ENCODE peak calls at places on chromosomes 6 and 20, in four cellular contexts. W, J, U and F are unnamed samples.

GRCh38 chr20:57620274-57620990 is at the start of gene ZBP1:
- DNase-seq in W (peak), J (peak), U (no peak), F (peak)

GRCh38 chr20:45617591-45617990 is 11.9 kb upstream of the WFDC10A start:
- DNase-seq in W (no peak), J (no peak), U (no peak), F (no peak)

GRCh38 chr6:142444800-142445405 is 143.1 kb downstream of the ADGRG6 start:
- DNase-seq in W (no peak), J (no peak), U (peak), F (no peak)

GRCh38 chr20:25177890-25178321 is 17.6 kb upstream of the ENTPD6 start:
- DNase-seq in W (no peak), J (no peak), U (no peak), F (no peak)

GRCh38 chr6:34679552-34680255 is 16.9 kb downstream of the ILRUN start:
- DNase-seq in W (no peak), J (no peak), U (no peak), F (no peak)

GRCh38 chr20:58651823-58652605 is 931 bp downstream of the STX16 start:
- DNase-seq in W (peak), J (peak), U (peak), F (peak)

GRCh38 chr6:37339911-37340638 is 13.7 kb upstream of the RNF8 start:
- DNase-seq in W (no peak), J (no peak), U (peak), F (no peak)

GRCh38 chr6:8006208-8006607 is 58.0 kb downstream of the BLOC1S5 start:
- DNase-seq in W (no peak), J (no peak), U (peak), F (no peak)

GRCh38 chr6:157987788-157988699 is 6.4 kb downstream of the SYNJ2 start:
- DNase-seq in W (no peak), J (no peak), U (no peak), F (no peak)

GRCh38 chr20:38831995-38832620 is 26.6 kb downstream of the PPP1R16B start:
- DNase-seq in W (no peak), J (no peak), U (no peak), F (no peak)

GRCh38 chr6:114280239-114280982 is 62.4 kb downstream of the HS3ST5 start:
- DNase-seq in W (no peak), J (no peak), U (no peak), F (no peak)

GRCh38 chr20:50868509-50869495 is 62.4 kb downstream of the ADNP start:
- DNase-seq in W (no peak), J (no peak), U (no peak), F (no peak)

GRCh38 chr6:81589465-81590313 is 162.8 kb downstream of the TENT5A start:
- DNase-seq in W (no peak), J (no peak), U (no peak), F (no peak)

GRCh38 chr6:33162471-33162870 is 29.8 kb downstream of the COL11A2 start:
- DNase-seq in W (no peak), J (no peak), U (no peak), F (no peak)

GRCh38 chr6:96995903-96996302 is 71.4 kb downstream of the KLHL32 start:
- DNase-seq in W (no peak), J (no peak), U (no peak), F (no peak)

GRCh38 chr6:33313105-33313708 is 671 bp downstream of the TAPBP start:
- DNase-seq in W (no peak), J (peak), U (no peak), F (no peak)

GRCh38 chr6:157317129-157317814 is 6.0 kb downstream of the TMEM242 start:
- DNase-seq in W (peak), J (no peak), U (peak), F (no peak)

GRCh38 chr6:125193208-125193607 is 39.6 kb downstream of the TPD52L1 start:
- DNase-seq in W (peak), J (no peak), U (no peak), F (no peak)

GRCh38 chr6:23036401-23036983 is 467.1 kb downstream of the HDGFL1 start:
- DNase-seq in W (no peak), J (no peak), U (no peak), F (no peak)

GRCh38 chr6:43724914-43725642 is 37.5 kb upstream of the MRPS18A start:
- DNase-seq in W (peak), J (peak), U (peak), F (no peak)

GRCh38 chr6:128509709-128510108 is 10.7 kb downstream of the PTPRK start:
- DNase-seq in W (no peak), J (no peak), U (no peak), F (no peak)

GRCh38 chr6:128508588-128509296 is 11.7 kb downstream of the PTPRK start:
- DNase-seq in W (no peak), J (no peak), U (peak), F (no peak)

GRCh38 chr6:128513878-128514277 is 6.5 kb downstream of the PTPRK start:
- DNase-seq in W (no peak), J (no peak), U (no peak), F (no peak)

GRCh38 chr6:128512296-128512695 is 8.1 kb downstream of the PTPRK start:
- DNase-seq in W (no peak), J (no peak), U (no peak), F (no peak)

GRCh38 chr6:128511518-128511917 is 8.9 kb downstream of the PTPRK start:
- DNase-seq in W (no peak), J (no peak), U (no peak), F (no peak)
- H3K4me3 ChIP-seq in W (no peak), J (no peak), U (no peak), F (no peak)

GRCh38 chr20:1804129-1804503 is 91.1 kb upstream of the SIRPA start:
- DNase-seq in W (no peak), J (no peak), U (no peak), F (no peak)
- H3K4me3 ChIP-seq in W (no peak), J (no peak), U (no peak), F (no peak)

GRCh38 chr6:110387986-110388385 is 27.4 kb downstream of the DDO start:
- DNase-seq in W (no peak), J (no peak), U (no peak), F (no peak)

GRCh38 chr6:110390404-110390803 is 25.0 kb downstream of the DDO start:
- DNase-seq in W (no peak), J (no peak), U (no peak), F (no peak)

GRCh38 chr6:110389689-110390382 is 25.5 kb downstream of the DDO start:
- DNase-seq in W (no peak), J (no peak), U (no peak), F (no peak)

GRCh38 chr6:110385458-110385863 is 27.3 kb upstream of the METTL24 start:
- DNase-seq in W (no peak), J (no peak), U (no peak), F (no peak)
- H3K4me3 ChIP-seq in W (no peak), J (no peak), U (no peak), F (no peak)

GRCh38 chr20:986733-987355 is 15.3 kb downstream of the RSPO4 start:
- DNase-seq in W (no peak), J (no peak), U (no peak), F (no peak)

GRCh38 chr20:977021-977420 is 25.1 kb downstream of the RSPO4 start:
- DNase-seq in W (no peak), J (no peak), U (no peak), F (no peak)

GRCh38 chr20:987677-988076 is 14.4 kb downstream of the RSPO4 start:
- DNase-seq in W (no peak), J (no peak), U (no peak), F (no peak)

GRCh38 chr20:982754-983153 is 19.4 kb downstream of the RSPO4 start:
- DNase-seq in W (no peak), J (no peak), U (no peak), F (no peak)
- H3K4me3 ChIP-seq in W (no peak), J (no peak), U (no peak), F (no peak)

GRCh38 chr6:30345852-30346251 is 896 bp downstream of the RPP21 start:
- DNase-seq in W (no peak), J (no peak), U (no peak), F (no peak)
- H3K4me3 ChIP-seq in W (peak), J (peak), U (peak), F (peak)

DNA sequence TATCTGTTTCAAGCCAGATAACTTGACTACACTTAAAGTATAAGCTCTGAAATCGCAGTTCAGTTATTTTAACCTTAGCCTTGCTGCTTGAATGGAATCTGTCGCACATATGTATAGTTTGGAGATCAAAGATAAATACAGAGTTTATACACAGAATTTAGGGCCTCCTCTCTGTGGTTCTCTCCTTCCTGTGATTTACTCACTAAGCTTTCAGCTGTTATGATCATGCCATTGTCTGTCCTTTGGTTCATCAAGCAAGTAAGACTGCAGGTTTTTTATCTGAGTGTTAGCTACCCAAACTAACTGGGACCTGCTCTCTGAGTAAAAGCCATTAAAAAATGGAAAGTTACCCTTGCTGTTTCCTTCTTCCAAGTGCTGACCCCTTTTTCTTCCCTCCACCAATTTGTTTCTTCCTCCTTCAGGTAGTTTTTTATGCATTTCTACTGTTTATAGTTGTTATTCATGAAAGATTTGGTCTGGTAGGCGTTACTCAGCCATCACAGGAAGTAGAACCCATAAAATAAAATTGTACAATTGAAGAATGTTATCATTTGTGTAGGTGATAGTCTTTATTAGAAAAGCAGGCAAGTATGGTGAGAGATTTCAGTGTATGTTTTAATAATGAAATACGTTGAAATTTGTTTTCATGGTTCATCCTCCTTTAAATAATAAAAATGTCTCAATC is 33.7 kb upstream of the SUMO4 start:
- DNase-seq in W (no peak), J (peak), U (no peak), F (no peak)
- H3K4me3 ChIP-seq in W (no peak), J (no peak), U (no peak), F (no peak)

DNA sequence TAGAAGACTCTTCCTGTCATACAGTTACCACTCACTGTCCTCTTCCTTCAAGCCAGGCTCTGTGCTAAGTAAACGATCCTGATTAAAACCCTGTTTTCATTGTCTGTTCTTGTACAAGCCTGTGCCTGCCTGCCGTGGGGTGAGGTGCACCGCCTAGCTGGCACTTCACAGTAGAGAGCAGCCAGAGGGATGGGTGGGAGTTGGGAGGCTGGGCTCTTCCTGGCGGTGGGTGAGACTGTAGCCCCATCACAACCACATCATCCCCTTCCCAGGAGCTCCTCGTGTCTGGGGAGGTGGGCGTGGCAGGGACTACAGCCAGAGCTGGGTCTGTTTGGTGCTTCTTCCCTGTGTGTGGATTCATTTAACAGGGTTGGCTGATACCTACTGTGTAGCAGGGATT is 382.0 kb downstream of the TAF4 start:
- DNase-seq in W (no peak), J (no peak), U (no peak), F (no peak)
- H3K4me3 ChIP-seq in W (no peak), J (no peak), U (no peak), F (no peak)

DNA sequence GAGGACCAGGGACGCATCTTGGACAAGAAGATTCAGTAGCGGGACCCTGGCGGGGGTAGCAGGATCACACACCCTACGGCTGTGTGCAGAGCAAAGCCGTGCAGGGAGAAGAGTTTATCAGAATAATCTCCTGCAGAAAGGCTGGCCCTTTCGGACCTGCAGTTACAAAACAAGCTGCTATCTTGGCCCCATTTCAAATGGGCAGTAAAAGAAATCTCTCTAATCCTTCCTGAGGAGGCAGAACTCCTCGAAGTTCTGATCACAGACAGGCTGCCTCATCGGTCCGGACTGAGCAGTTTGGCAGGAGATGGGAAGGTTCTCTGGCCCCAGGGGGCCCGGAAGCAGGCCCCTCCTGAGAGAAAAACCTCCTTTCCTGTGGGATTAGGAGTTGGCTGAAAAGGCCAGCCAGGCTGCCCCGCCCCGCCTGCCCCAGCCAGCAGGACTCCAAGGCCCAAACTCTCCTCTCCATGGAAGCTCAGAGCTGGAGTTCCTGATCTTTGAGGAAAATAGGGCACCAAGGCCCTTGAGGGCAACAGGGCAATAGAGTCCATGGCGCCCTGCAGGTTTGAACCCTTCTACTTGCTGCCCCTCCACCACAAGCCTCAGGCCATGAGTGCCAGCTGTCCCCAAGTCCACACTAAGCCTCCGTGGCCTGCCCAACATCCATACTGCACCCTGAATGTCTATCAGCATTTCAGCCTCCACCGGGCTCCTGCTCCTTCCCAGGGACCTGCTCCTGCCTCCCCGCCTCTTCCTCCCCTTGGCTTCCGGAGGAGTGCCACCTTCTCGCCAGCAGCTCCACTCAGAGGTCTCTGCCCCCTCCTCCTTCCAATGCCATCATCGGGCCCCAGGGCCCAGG is 141.3 kb downstream of the PREX1 start:
- DNase-seq in W (peak), J (no peak), U (peak), F (no peak)
- H3K4me3 ChIP-seq in W (no peak), J (no peak), U (no peak), F (no peak)